ENCODE peak calls at places on chromosome 7, in eight cellular contexts. M is OCI-LY7; Q is activated CD4-positive, CD25-positive, alpha-beta regulatory T cell; D is OCI-M1; F is immature natural killer cell; L is AG09319; X is NCI-H460; K is left ventricle myocardium superior. A is an unnamed sample.

GRCh38 chr7:135233570-135233969 is at the start of gene STRA8:
- DNase-seq in M (no peak), Q (no peak), D (no peak), F (no peak), L (no peak), X (no peak), K (no peak), A (no peak)

GRCh38 chr7:140214075-140214684 is 37.4 kb upstream of the KDM7A start:
- DNase-seq in M (no peak), Q (no peak), D (no peak), F (no peak), L (peak; percentile 4), X (no peak), K (peak; percentile 41), A (no peak)

GRCh38 chr7:108716783-108717182 is 147.1 kb downstream of the DNAJB9 start:
- DNase-seq in M (no peak), Q (no peak), D (no peak), F (no peak), L (no peak), X (no peak), K (no peak), A (no peak)

GRCh38 chr7:8035647-8036518 is 67.3 kb downstream of the GLCCI1 start:
- DNase-seq in M (peak; percentile 62), Q (no peak), D (peak; percentile 56), F (peak; percentile 57), L (no peak), X (peak; percentile 38), K (no peak), A (no peak)

GRCh38 chr7:44767134-44767911 is 18.7 kb downstream of the ZMIZ2 start:
- DNase-seq in M (no peak), Q (no peak), D (no peak), F (no peak), L (no peak), X (no peak), K (no peak), A (no peak)

GRCh38 chr7:43977525-43977924 is 20.2 kb upstream of the SPDYE1 start:
- DNase-seq in M (no peak), Q (no peak), D (no peak), F (no peak), L (no peak), X (no peak), K (no peak), A (no peak)

GRCh38 chr7:70093496-70093895 is 495.2 kb downstream of the AUTS2 start:
- DNase-seq in M (no peak), Q (no peak), D (no peak), F (no peak), L (no peak), X (no peak), K (peak; percentile 30), A (no peak)

GRCh38 chr7:43454936-43455518 is 127.9 kb upstream of the STK17A start:
- DNase-seq in M (peak; percentile 46), Q (no peak), D (peak; percentile 59), F (peak; percentile 8), L (no peak), X (no peak), K (no peak), A (no peak)

GRCh38 chr7:47482013-47482761 is 99.7 kb downstream of the TNS3 start:
- DNase-seq in M (no peak), Q (no peak), D (peak; percentile 84), F (no peak), L (peak; percentile 65), X (no peak), K (no peak), A (no peak)

GRCh38 chr7:45268013-45268412 is 110.4 kb downstream of the RAMP3 start:
- DNase-seq in M (no peak), Q (no peak), D (no peak), F (no peak), L (no peak), X (no peak), K (no peak), A (no peak)

GRCh38 chr7:27198138-27198841 is 1.6 kb downstream of the HOXA13 start:
- DNase-seq in M (no peak), Q (no peak), D (no peak), F (no peak), L (no peak), X (no peak), K (no peak), A (no peak)

A was measured in stimulated activated CD4-positive, alpha-beta T cell treated with anti-CD3 and anti-CD28 coated beads, Interleukin-1b, Interleukin-23, amount 100 ng/mL, for 4 hours.